ENCODE peak calls at places on chromosomes 13 and 19, in ten cellular contexts. A is thyroid gland, O is mucosa of descending colon, K is right lobe of liver, D is cardiac muscle cell, F is tibial nerve, X is upper lobe of left lung, N is BE2C, U is Caco-2, T is fibroblast of lung. I is an unnamed sample.

GRCh38 chr19:29967623-29968022 is 25.6 kb downstream of the URI1 start:
- DNase-seq in U (no peak), O (no peak), T (peak; percentile 54), D (no peak), X (no peak), F (no peak), N (peak; percentile 57), A (peak; percentile 36), K (no peak), I (no peak)

GRCh38 chr19:52140077-52140710 is 456 bp upstream of the ZNF616 start:
- DNase-seq in F (no peak), U (no peak), A (peak; percentile 5), X (no peak), D (no peak), O (no peak), K (no peak), T (no peak), N (no peak), I (no peak)

GRCh38 chr13:110560606-110561334 is 752 bp downstream of the RAB20 start:
- DNase-seq in O (peak; percentile 81), F (no peak), K (no peak), U (peak; percentile 58), A (peak; percentile 68), T (peak; percentile 30), D (peak; percentile 69), X (no peak), N (no peak), I (no peak)

GRCh38 chr13:40479196-40479845 is 187.1 kb downstream of the FOXO1 start:
- DNase-seq in X (peak; percentile 77), A (peak; percentile 78), O (no peak), U (no peak), F (no peak), N (no peak), T (no peak), D (no peak), K (peak; percentile 35), I (no peak)

GRCh38 chr13:108018371-108018870 is 196.9 kb downstream of the LIG4 start:
- DNase-seq in X (no peak), A (no peak), D (no peak), F (no peak), U (no peak), T (no peak), N (no peak), O (no peak), K (no peak), I (no peak)

GRCh38 chr13:19864339-19865309 is 1.2 kb upstream of the ZMYM5 start:
- DNase-seq in F (peak; percentile 56), A (peak; percentile 58), T (peak; percentile 81), X (peak; percentile 92), O (no peak), D (peak; percentile 31), K (peak; percentile 58), U (peak; percentile 80), N (peak; percentile 78), I (peak; percentile 79)

GRCh38 chr13:44713793-44714469 is 137.8 kb upstream of the TSC22D1 start:
- DNase-seq in N (no peak), T (peak; percentile 84), F (no peak), O (no peak), X (no peak), U (peak; percentile 68), A (no peak), K (no peak), D (no peak), I (no peak)

GRCh38 chr13:97335488-97336134 is 98.4 kb upstream of the RAP2A start:
- DNase-seq in N (no peak), K (no peak), A (no peak), O (no peak), T (no peak), D (no peak), F (no peak), X (no peak), U (no peak), I (no peak)

GRCh38 chr13:74133657-74134201 is 475 bp downstream of the KLF12 start:
- DNase-seq in U (peak; percentile 74), N (peak; percentile 83), F (peak; percentile 69), O (peak; percentile 82), T (peak; percentile 97), X (peak; percentile 91), K (peak; percentile 61), D (peak; percentile 89), A (peak; percentile 72), I (peak; percentile 93)

GRCh38 chr13:25690582-25690981 is 318.8 kb downstream of the ATP8A2 start:
- DNase-seq in K (no peak), A (no peak), N (no peak), X (no peak), D (no peak), T (no peak), F (no peak), O (no peak), U (no peak), I (no peak)

GRCh38 chr13:32318072-32318471 is 2.8 kb downstream of the BRCA2 start:
- DNase-seq in N (no peak), K (no peak), F (no peak), T (no peak), O (no peak), A (no peak), U (no peak), D (no peak), X (no peak), I (no peak)

GRCh38 chr13:113548171-113548641 is 36.3 kb upstream of the TFDP1 start:
- DNase-seq in N (no peak), O (no peak), D (no peak), A (peak; percentile 64), K (no peak), U (no peak), X (peak; percentile 82), T (no peak), F (no peak), I (peak; percentile 60)

GRCh38 chr13:91699863-91700262 is 301.4 kb downstream of the GPC5 start:
- DNase-seq in O (no peak), D (no peak), U (no peak), A (no peak), F (no peak), X (no peak), K (no peak), T (no peak), N (no peak), I (no peak)
- TF ChIP-seq CTCF in O (no peak), D (no peak), U (no peak), A (no peak), F (no peak), X (no peak), K (no peak), T (no peak), N (peak; percentile 22), I (no peak)

GRCh38 chr13:99028890-99029289 is 51.0 kb upstream of the DOCK9 start:
- DNase-seq in X (no peak), A (no peak), D (no peak), O (no peak), U (no peak), K (no peak), T (no peak), N (peak; percentile 45), F (no peak), I (no peak)
- H3K9me3 ChIP-seq in X (no peaks in the 10 kb centered on the region), A (no peaks in the 10 kb centered on the region), D (no peaks in the 10 kb centered on the region), O (peaks cover 4% of the 10 kb centered on the region), U (peaks cover 7% of the 10 kb centered on the region), K (no peaks in the 10 kb centered on the region), T (no peaks in the 10 kb centered on the region), N (no peaks in the 10 kb centered on the region), F (no peaks in the 10 kb centered on the region), I (peaks cover 4% of the 10 kb centered on the region)

DNA sequence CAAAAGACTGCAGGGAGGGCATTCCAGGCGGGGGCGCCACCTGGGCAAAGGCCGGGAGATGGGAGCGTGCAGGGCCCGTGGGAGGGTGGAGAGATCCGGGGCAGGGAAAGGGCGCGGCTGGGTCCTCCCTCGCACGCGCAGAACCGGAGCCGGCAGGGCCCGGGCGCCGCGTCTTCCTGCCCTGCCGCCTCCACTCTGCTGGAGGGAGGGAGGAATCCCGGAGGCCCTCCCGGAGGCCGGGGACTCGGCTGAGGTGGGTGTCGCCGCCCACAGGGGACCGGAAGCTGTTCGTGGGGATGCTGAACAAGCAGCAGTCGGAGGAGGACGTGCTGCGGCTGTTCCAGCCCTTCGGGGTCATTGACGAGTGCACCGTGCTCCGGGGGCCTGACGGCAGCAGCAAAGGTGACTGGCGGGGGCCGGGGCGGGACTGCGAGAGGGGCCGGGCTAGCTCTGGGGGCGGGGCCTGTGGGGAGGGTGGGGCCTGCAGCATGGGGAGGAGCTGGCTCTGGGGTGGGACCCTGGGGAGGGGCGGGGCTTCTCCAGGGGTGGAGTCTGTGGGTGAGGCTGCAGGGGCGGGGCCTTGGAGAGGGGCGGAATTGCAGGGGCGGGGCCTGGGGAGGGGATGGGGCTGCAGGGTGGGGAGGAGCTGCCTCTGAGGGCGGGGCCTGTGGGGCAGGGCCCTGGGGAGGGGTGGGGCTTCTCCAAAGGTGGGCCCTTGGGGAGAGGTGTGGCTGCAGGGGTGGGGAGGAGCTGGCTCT is 51.3 kb downstream of the CELF5 start:
- DNase-seq in O (peak; percentile 92), K (peak; percentile 79), U (peak; percentile 86), F (no peak), X (peak; percentile 88), A (peak; percentile 24), D (peak; percentile 96), N (peak; percentile 99), T (peak; percentile 72), I (peak; percentile 26)
- H3K4me3 ChIP-seq in O (no peak overlapping the region), K (peak overlapping the region; percentile 23), U (peak overlapping the region; percentile 29), F (peak overlapping the region; percentile 29), X (peak overlapping the region; percentile 45), A (no peak overlapping the region), D (peak overlapping the region; percentile 44), N (peak overlapping the region; percentile 55), T (peak overlapping the region; percentile 26), I (peak overlapping the region; percentile 16)

GRCh38 chr19:23437901-23438300 is 42.6 kb upstream of the ZNF91 start:
- DNase-seq in T (no peak), N (peak; percentile 10), D (no peak), K (no peak), U (no peak), A (no peak), O (no peak), X (no peak), F (no peak), I (no peak)

GRCh38 chr19:23436944-23437343 is 41.7 kb upstream of the ZNF91 start:
- DNase-seq in K (no peak), F (no peak), T (no peak), U (no peak), N (peak; percentile 29), D (no peak), A (no peak), X (no peak), O (no peak), I (no peak)

GRCh38 chr19:23439623-23440022 is 44.4 kb upstream of the ZNF91 start:
- DNase-seq in A (no peak), O (no peak), N (peak; percentile 35), D (no peak), K (no peak), F (no peak), X (no peak), U (no peak), T (no peak), I (no peak)

GRCh38 chr19:23440207-23440606 is 44.9 kb upstream of the ZNF91 start:
- DNase-seq in N (peak; percentile 47), A (no peak), U (no peak), F (no peak), O (no peak), X (no peak), T (no peak), D (no peak), K (no peak), I (no peak)

DNA sequence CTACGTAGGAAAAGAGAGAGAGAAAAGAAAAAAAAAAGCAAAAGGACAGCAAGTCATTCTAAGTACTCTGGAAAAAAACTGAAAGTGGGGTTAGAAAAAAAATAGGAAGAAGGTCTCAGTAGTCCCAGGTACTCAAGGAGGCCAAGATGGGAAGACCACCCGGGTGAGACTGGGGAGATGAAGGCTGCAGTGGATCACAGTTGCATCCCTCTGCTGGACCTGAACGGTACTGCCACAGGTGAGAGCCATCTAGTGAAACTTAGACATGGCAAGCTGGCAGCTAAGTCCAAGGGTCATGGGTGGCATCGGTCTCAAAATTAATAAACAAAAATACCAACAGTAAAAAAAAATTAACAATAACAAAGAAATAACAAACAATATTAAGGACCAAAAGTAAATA is 41.0 kb upstream of the ZNF91 start:
- DNase-seq in T (no peak), D (no peak), N (peak; percentile 35), F (no peak), A (no peak), U (no peak), K (no peak), X (no peak), O (no peak), I (no peak)
- TF ChIP-seq CTCF in T (peak; percentile 8), D (peak; percentile 5), N (peak; percentile 57), F (peak; percentile 15), A (no peak), U (no peak), K (peak; percentile 16), X (no peak), O (no peak), I (no peak)

I was measured in tibial artery.